ENCODE peak calls at places on chromosomes 12 and 14, in eight cellular contexts. One of them, this sample, is unnamed. For H3K27me3, the result is how much of the 10 kb centered on the place peaks cover.

GRCh38 chr12:65335021-65335714 is 56.7 kb downstream of the MSRB3 start:
- DNase-seq in neuronal stem cell: no peak
- DNase-seq in upper lobe of right lung: no peak
- DNase-seq in lung: no peak
- DNase-seq in lower lobe of right lung: no peak
- DNase-seq in iPS DF 6.9: no peak
- DNase-seq in BE2C: no peak
- DNase-seq in adipocyte: peak
- DNase-seq in this sample: peak

GRCh38 chr14:69475194-69475818 is 9.2 kb upstream of the PLEKHD1 start:
- DNase-seq in neuronal stem cell: no peak
- DNase-seq in upper lobe of right lung: no peak
- DNase-seq in lung: no peak
- DNase-seq in lower lobe of right lung: no peak
- DNase-seq in iPS DF 6.9: no peak
- DNase-seq in BE2C: no peak
- DNase-seq in adipocyte: no peak
- DNase-seq in this sample: no peak

GRCh38 chr12:108238474-108238873 is 100.6 kb downstream of the CMKLR1 start:
- DNase-seq in neuronal stem cell: no peak
- DNase-seq in upper lobe of right lung: no peak
- DNase-seq in lung: no peak
- DNase-seq in lower lobe of right lung: no peak
- DNase-seq in iPS DF 6.9: no peak
- DNase-seq in BE2C: no peak
- DNase-seq in adipocyte: no peak
- DNase-seq in this sample: no peak

GRCh38 chr12:106584104-106585064 is 1.6 kb downstream of the RFX4 start:
- DNase-seq in neuronal stem cell: peak
- DNase-seq in upper lobe of right lung: no peak
- DNase-seq in lung: no peak
- DNase-seq in lower lobe of right lung: no peak
- DNase-seq in iPS DF 6.9: no peak
- DNase-seq in BE2C: no peak
- DNase-seq in adipocyte: peak
- DNase-seq in this sample: no peak

GRCh38 chr12:64675795-64676194 is 65.5 kb downstream of the RASSF3 start:
- DNase-seq in neuronal stem cell: no peak
- DNase-seq in upper lobe of right lung: no peak
- DNase-seq in lung: no peak
- DNase-seq in lower lobe of right lung: no peak
- DNase-seq in iPS DF 6.9: no peak
- DNase-seq in BE2C: peak
- DNase-seq in adipocyte: peak
- DNase-seq in this sample: no peak

GRCh38 chr14:24366664-24367505 is 1.1 kb upstream of the NFATC4 start:
- DNase-seq in neuronal stem cell: peak
- DNase-seq in upper lobe of right lung: peak
- DNase-seq in lung: peak
- DNase-seq in lower lobe of right lung: peak
- DNase-seq in iPS DF 6.9: peak
- DNase-seq in BE2C: peak
- DNase-seq in adipocyte: peak
- DNase-seq in this sample: peak

GRCh38 chr12:67721216-67721615 is 72.7 kb downstream of the DYRK2 start:
- DNase-seq in neuronal stem cell: no peak
- DNase-seq in upper lobe of right lung: no peak
- DNase-seq in lung: peak
- DNase-seq in lower lobe of right lung: no peak
- DNase-seq in iPS DF 6.9: no peak
- DNase-seq in BE2C: no peak
- DNase-seq in adipocyte: no peak
- DNase-seq in this sample: no peak

GRCh38 chr12:21773263-21773741 is 1.2 kb downstream of the KCNJ8 start:
- DNase-seq in neuronal stem cell: no peak
- DNase-seq in upper lobe of right lung: peak
- DNase-seq in lung: peak
- DNase-seq in lower lobe of right lung: peak
- DNase-seq in iPS DF 6.9: peak
- DNase-seq in BE2C: peak
- DNase-seq in adipocyte: no peak
- DNase-seq in this sample: no peak

GRCh38 chr12:51598156-51598555 is 7.1 kb downstream of the SCN8A start:
- DNase-seq in neuronal stem cell: no peak
- DNase-seq in upper lobe of right lung: no peak
- DNase-seq in lung: no peak
- DNase-seq in lower lobe of right lung: no peak
- DNase-seq in iPS DF 6.9: no peak
- DNase-seq in BE2C: no peak
- DNase-seq in adipocyte: no peak
- DNase-seq in this sample: no peak

GRCh38 chr12:12749433-12749832 is 32.3 kb downstream of the CDKN1B start:
- DNase-seq in neuronal stem cell: no peak
- DNase-seq in upper lobe of right lung: no peak
- DNase-seq in lung: no peak
- DNase-seq in lower lobe of right lung: no peak
- DNase-seq in iPS DF 6.9: no peak
- DNase-seq in BE2C: no peak
- DNase-seq in adipocyte: no peak
- DNase-seq in this sample: no peak
- H3K4me3 ChIP-seq in neuronal stem cell: no peak
- H3K4me3 ChIP-seq in upper lobe of right lung: peak
- H3K4me3 ChIP-seq in lung: no peak
- H3K4me3 ChIP-seq in lower lobe of right lung: peak
- H3K4me3 ChIP-seq in iPS DF 6.9: no peak
- H3K4me3 ChIP-seq in BE2C: no peak
- H3K4me3 ChIP-seq in adipocyte: peak
- H3K4me3 ChIP-seq in this sample: no peak

GRCh38 chr14:60510254-60510975 is 1.5 kb downstream of the SIX6 start:
- DNase-seq in neuronal stem cell: peak
- DNase-seq in upper lobe of right lung: no peak
- DNase-seq in lung: no peak
- DNase-seq in lower lobe of right lung: no peak
- DNase-seq in iPS DF 6.9: no peak
- DNase-seq in BE2C: no peak
- DNase-seq in adipocyte: no peak
- DNase-seq in this sample: no peak

GRCh38 chr14:60508707-60509437 is at the start of gene SIX6:
- DNase-seq in neuronal stem cell: peak
- DNase-seq in upper lobe of right lung: peak
- DNase-seq in lung: no peak
- DNase-seq in lower lobe of right lung: no peak
- DNase-seq in iPS DF 6.9: no peak
- DNase-seq in BE2C: peak
- DNase-seq in adipocyte: peak
- DNase-seq in this sample: no peak

GRCh38 chr14:60512952-60513554 is 4.1 kb downstream of the SIX6 start:
- DNase-seq in neuronal stem cell: peak
- DNase-seq in upper lobe of right lung: no peak
- DNase-seq in lung: no peak
- DNase-seq in lower lobe of right lung: no peak
- DNase-seq in iPS DF 6.9: no peak
- DNase-seq in BE2C: no peak
- DNase-seq in adipocyte: no peak
- DNase-seq in this sample: no peak

GRCh38 chr14:60509438-60510253 is 700 bp downstream of the SIX6 start:
- DNase-seq in neuronal stem cell: peak
- DNase-seq in upper lobe of right lung: no peak
- DNase-seq in lung: no peak
- DNase-seq in lower lobe of right lung: no peak
- DNase-seq in iPS DF 6.9: no peak
- DNase-seq in BE2C: no peak
- DNase-seq in adipocyte: no peak
- DNase-seq in this sample: no peak

GRCh38 chr14:60510976-60511599 is 2.1 kb downstream of the SIX6 start:
- DNase-seq in neuronal stem cell: peak
- DNase-seq in upper lobe of right lung: no peak
- DNase-seq in lung: no peak
- DNase-seq in lower lobe of right lung: no peak
- DNase-seq in iPS DF 6.9: no peak
- DNase-seq in BE2C: no peak
- DNase-seq in adipocyte: no peak
- DNase-seq in this sample: no peak
- H3K27me3 ChIP-seq in neuronal stem cell: half or more
- H3K27me3 ChIP-seq in upper lobe of right lung: half or more
- H3K27me3 ChIP-seq in lung: under half
- H3K27me3 ChIP-seq in lower lobe of right lung: half or more
- H3K27me3 ChIP-seq in iPS DF 6.9: half or more
- H3K27me3 ChIP-seq in BE2C: half or more
- H3K27me3 ChIP-seq in adipocyte: half or more
- H3K27me3 ChIP-seq in this sample: half or more

GRCh38 chr12:111757361-111758119 is 9.2 kb upstream of the ALDH2 start:
- DNase-seq in neuronal stem cell: no peak
- DNase-seq in upper lobe of right lung: peak
- DNase-seq in lung: peak
- DNase-seq in lower lobe of right lung: peak
- DNase-seq in iPS DF 6.9: no peak
- DNase-seq in BE2C: no peak
- DNase-seq in adipocyte: no peak
- DNase-seq in this sample: no peak

GRCh38 chr12:111754671-111755070 is 12.1 kb upstream of the ALDH2 start:
- DNase-seq in neuronal stem cell: no peak
- DNase-seq in upper lobe of right lung: no peak
- DNase-seq in lung: no peak
- DNase-seq in lower lobe of right lung: no peak
- DNase-seq in iPS DF 6.9: no peak
- DNase-seq in BE2C: no peak
- DNase-seq in adipocyte: no peak
- DNase-seq in this sample: no peak

GRCh38 chr12:111756196-111756595 is 10.5 kb upstream of the ALDH2 start:
- DNase-seq in neuronal stem cell: no peak
- DNase-seq in upper lobe of right lung: no peak
- DNase-seq in lung: no peak
- DNase-seq in lower lobe of right lung: no peak
- DNase-seq in iPS DF 6.9: no peak
- DNase-seq in BE2C: no peak
- DNase-seq in adipocyte: no peak
- DNase-seq in this sample: no peak

GRCh38 chr12:111758120-111758561 is 8.6 kb upstream of the ALDH2 start:
- DNase-seq in neuronal stem cell: no peak
- DNase-seq in upper lobe of right lung: peak
- DNase-seq in lung: peak
- DNase-seq in lower lobe of right lung: peak
- DNase-seq in iPS DF 6.9: no peak
- DNase-seq in BE2C: no peak
- DNase-seq in adipocyte: no peak
- DNase-seq in this sample: no peak

DNA sequence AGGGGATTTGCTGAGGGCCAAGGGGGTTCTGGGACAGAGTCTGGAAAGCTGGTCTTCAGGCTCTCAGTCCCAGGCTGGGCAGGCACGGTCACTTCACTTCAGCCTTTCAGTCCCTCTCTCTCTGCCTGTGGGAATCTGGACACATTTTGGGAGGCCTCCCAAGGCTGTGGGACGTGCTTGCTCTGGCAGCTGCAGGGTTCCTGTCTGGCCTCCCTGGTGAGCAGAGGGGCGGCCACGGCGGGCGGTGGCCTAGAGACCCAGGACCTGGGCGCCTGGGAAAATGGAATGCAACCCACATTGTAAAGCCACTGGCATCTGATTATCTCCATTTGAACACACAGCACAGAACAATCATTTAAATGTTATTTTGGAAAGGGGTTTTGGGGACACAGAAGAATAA is 10.1 kb upstream of the ALDH2 start:
- DNase-seq in neuronal stem cell: no peak
- DNase-seq in upper lobe of right lung: no peak
- DNase-seq in lung: no peak
- DNase-seq in lower lobe of right lung: no peak
- DNase-seq in iPS DF 6.9: no peak
- DNase-seq in BE2C: no peak
- DNase-seq in adipocyte: no peak
- DNase-seq in this sample: no peak
- H3K4me3 ChIP-seq in neuronal stem cell: no peak
- H3K4me3 ChIP-seq in upper lobe of right lung: no peak
- H3K4me3 ChIP-seq in lung: no peak
- H3K4me3 ChIP-seq in lower lobe of right lung: no peak
- H3K4me3 ChIP-seq in iPS DF 6.9: no peak
- H3K4me3 ChIP-seq in BE2C: no peak
- H3K4me3 ChIP-seq in adipocyte: no peak
- H3K4me3 ChIP-seq in this sample: no peak

DNA sequence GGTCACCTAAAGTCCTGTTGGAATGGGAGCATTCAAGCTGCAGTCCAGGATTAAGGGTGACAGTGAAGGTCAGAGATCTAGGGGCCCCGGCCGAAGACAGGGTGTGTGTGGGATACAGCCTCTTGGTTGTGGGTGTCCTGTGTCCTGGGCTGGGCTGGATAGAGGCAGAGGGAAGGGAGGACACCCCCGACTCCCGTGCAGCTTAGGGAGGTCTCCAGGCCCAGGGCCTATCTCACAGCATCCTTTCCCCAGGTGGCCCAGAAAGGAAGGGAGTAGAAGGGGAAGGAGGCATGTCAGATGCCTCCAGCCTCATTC is 10.2 kb upstream of the CALCOCO1 start:
- DNase-seq in neuronal stem cell: no peak
- DNase-seq in upper lobe of right lung: no peak
- DNase-seq in lung: no peak
- DNase-seq in lower lobe of right lung: no peak
- DNase-seq in iPS DF 6.9: no peak
- DNase-seq in BE2C: no peak
- DNase-seq in adipocyte: no peak
- DNase-seq in this sample: no peak
- H3K27me3 ChIP-seq in neuronal stem cell: half or more
- H3K27me3 ChIP-seq in upper lobe of right lung: half or more
- H3K27me3 ChIP-seq in lung: under half
- H3K27me3 ChIP-seq in lower lobe of right lung: half or more
- H3K27me3 ChIP-seq in iPS DF 6.9: under half
- H3K27me3 ChIP-seq in BE2C: half or more
- H3K27me3 ChIP-seq in adipocyte: under half
- H3K27me3 ChIP-seq in this sample: half or more

GRCh38 chr14:95155044-95155443 is 2.3 kb downstream of the DICER1 start:
- DNase-seq in neuronal stem cell: no peak
- DNase-seq in upper lobe of right lung: no peak
- DNase-seq in lung: no peak
- DNase-seq in lower lobe of right lung: no peak
- DNase-seq in iPS DF 6.9: no peak
- DNase-seq in BE2C: no peak
- DNase-seq in adipocyte: no peak
- DNase-seq in this sample: no peak
- H3K4me3 ChIP-seq in neuronal stem cell: peak
- H3K4me3 ChIP-seq in upper lobe of right lung: peak
- H3K4me3 ChIP-seq in lung: no peak
- H3K4me3 ChIP-seq in lower lobe of right lung: peak
- H3K4me3 ChIP-seq in iPS DF 6.9: no peak
- H3K4me3 ChIP-seq in BE2C: no peak
- H3K4me3 ChIP-seq in adipocyte: peak
- H3K4me3 ChIP-seq in this sample: no peak

GRCh38 chr14:103273145-103273846 is 60.7 kb upstream of the EIF5 start:
- DNase-seq in neuronal stem cell: no peak
- DNase-seq in upper lobe of right lung: no peak
- DNase-seq in lung: no peak
- DNase-seq in lower lobe of right lung: no peak
- DNase-seq in iPS DF 6.9: no peak
- DNase-seq in BE2C: no peak
- DNase-seq in adipocyte: no peak
- DNase-seq in this sample: no peak
- H3K27me3 ChIP-seq in neuronal stem cell: under half
- H3K27me3 ChIP-seq in upper lobe of right lung: half or more
- H3K27me3 ChIP-seq in lung: under half
- H3K27me3 ChIP-seq in lower lobe of right lung: under half
- H3K27me3 ChIP-seq in iPS DF 6.9: under half
- H3K27me3 ChIP-seq in BE2C: under half
- H3K27me3 ChIP-seq in adipocyte: under half
- H3K27me3 ChIP-seq in this sample: under half

This sample was measured in BJ.